ENCODE peak calls at places on chromosomes 2 and 18, in five cellular contexts. R is colonic mucosa, Z is breast epithelium, D is ascending aorta, L is MCF 10A. M is an unnamed sample.

GRCh38 chr18:45416168-45416567 is 199.1 kb upstream of the SLC14A2 start:
- DNase-seq in L (no peak), Z (no peak), D (no peak), R (peak), M (peak)

GRCh38 chr18:44325903-44326650 is 354.6 kb upstream of the SETBP1 start:
- DNase-seq in R (peak), Z (no peak), D (no peak), L (peak), M (peak)

GRCh38 chr2:7685342-7686015 is 768.3 kb downstream of the RNF144A start:
- DNase-seq in D (no peak), Z (no peak), R (no peak), L (peak), M (no peak)

GRCh38 chr2:1209761-1210160 is 203.5 kb upstream of the TPO start:
- DNase-seq in Z (no peak), D (no peak), L (no peak), R (no peak), M (no peak)

GRCh38 chr2:152761171-152761570 is 42.8 kb downstream of the ARL6IP6 start:
- DNase-seq in Z (no peak), L (no peak), R (no peak), D (no peak), M (no peak)

GRCh38 chr2:240453461-240454030 is 18.1 kb downstream of the GPC1 start:
- DNase-seq in D (no peak), R (no peak), Z (no peak), L (no peak), M (no peak)

GRCh38 chr18:9965711-9966624 is 52.2 kb downstream of the VAPA start:
- DNase-seq in L (no peak), R (no peak), D (no peak), Z (no peak), M (no peak)

GRCh38 chr2:205685314-205686230 is 3.3 kb downstream of the NRP2 start:
- DNase-seq in R (no peak), D (peak), Z (no peak), L (peak), M (no peak)

GRCh38 chr2:224142397-224143312 is 103.6 kb upstream of the SERPINE2 start:
- DNase-seq in Z (no peak), R (no peak), L (peak), D (no peak), M (no peak)

GRCh38 chr18:7633171-7633570 is 66.1 kb downstream of the PTPRM start:
- DNase-seq in D (no peak), R (no peak), L (peak), Z (no peak), M (no peak)

GRCh38 chr18:7681261-7681660 is 114.1 kb downstream of the PTPRM start:
- DNase-seq in D (no peak), L (no peak), R (no peak), Z (no peak), M (no peak)

GRCh38 chr2:3301001-3301400 is 76.6 kb downstream of the EIPR1 start:
- DNase-seq in R (no peak), L (no peak), Z (no peak), D (no peak), M (no peak)

GRCh38 chr2:213214209-213214608 is 62.8 kb upstream of the IKZF2 start:
- DNase-seq in L (no peak), D (no peak), R (no peak), Z (no peak), M (no peak)

GRCh38 chr2:5360081-5360480 is 332.1 kb upstream of the SOX11 start:
- DNase-seq in D (no peak), L (no peak), Z (no peak), R (no peak), M (no peak)

GRCh38 chr2:5367321-5367720 is 324.9 kb upstream of the SOX11 start:
- DNase-seq in L (no peak), Z (no peak), D (no peak), R (no peak), M (no peak)

GRCh38 chr2:5364361-5364760 is 327.8 kb upstream of the SOX11 start:
- DNase-seq in L (no peak), Z (no peak), R (no peak), D (no peak), M (no peak)

GRCh38 chr2:5368263-5368662 is 323.9 kb upstream of the SOX11 start:
- DNase-seq in R (no peak), D (no peak), Z (no peak), L (no peak), M (no peak)

DNA sequence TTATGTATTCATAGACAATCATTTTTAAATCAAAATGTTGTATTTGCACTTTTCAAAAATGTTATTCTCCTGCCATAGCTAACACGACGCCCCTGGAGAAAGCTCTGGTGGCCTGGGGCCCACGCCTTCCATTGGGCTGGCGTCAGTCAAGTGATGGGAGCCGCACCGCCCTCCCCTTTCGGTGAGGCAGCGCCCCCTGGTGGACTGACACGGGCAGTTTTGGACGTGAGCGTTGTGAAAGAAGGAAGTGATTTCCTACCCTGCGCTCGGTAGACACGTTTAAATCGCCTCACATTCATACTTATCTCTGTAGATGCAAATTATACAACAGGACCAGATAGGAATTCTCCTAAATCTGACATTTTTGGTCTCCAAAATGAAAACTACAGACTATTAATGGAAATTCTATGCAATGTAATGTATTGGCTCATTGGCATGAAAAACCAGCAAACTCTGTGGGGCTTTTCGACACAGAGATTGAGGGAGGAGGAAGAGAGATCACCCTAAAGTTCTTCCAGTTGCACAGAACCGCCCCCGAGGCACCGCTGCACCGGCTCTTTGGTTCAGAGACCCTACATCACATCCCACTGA is 326.2 kb upstream of the SOX11 start:
- DNase-seq in L (peak), D (no peak), Z (peak), R (peak), M (peak)
- TF ChIP-seq CTCF in L (peak), D (no peak), Z (peak), R (no peak), M (peak)

GRCh38 chr2:194557993-194558392 is 1099.0 kb upstream of the SLC39A10 start:
- DNase-seq in D (no peak), Z (no peak), L (no peak), R (no peak), M (no peak)

GRCh38 chr2:194559964-194560363 is 1097.1 kb upstream of the SLC39A10 start:
- DNase-seq in D (no peak), L (no peak), Z (no peak), R (no peak), M (no peak)

GRCh38 chr2:194562329-194562728 is 1094.7 kb upstream of the SLC39A10 start:
- DNase-seq in R (no peak), Z (no peak), D (no peak), L (no peak), M (no peak)

GRCh38 chr2:194556639-194557038 is 1100.4 kb upstream of the SLC39A10 start:
- DNase-seq in R (no peak), L (no peak), Z (no peak), D (no peak), M (no peak)

DNA sequence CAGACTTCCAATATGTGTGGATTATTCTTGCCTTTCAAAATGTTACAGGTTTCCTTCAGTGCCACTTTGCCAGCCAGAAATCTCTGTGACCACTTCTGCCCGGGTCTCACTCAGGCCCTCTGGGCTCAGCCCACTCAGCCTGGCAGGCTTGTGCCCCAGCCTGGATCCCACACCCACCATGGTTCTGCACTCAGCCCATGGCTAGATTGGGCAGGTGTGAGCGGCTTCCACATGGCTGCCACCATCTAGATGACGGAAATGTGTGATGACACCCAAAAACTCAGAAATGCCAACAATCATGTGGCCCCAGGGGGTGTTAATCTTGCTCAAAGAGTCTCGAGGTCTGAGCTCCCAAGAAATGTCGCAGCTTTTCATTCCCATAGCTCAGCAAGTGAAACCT is 1097.5 kb upstream of the SLC39A10 start:
- DNase-seq in R (no peak), D (no peak), L (no peak), Z (no peak), M (no peak)
- TF ChIP-seq CTCF in R (no peak), D (no peak), L (no peak), Z (no peak), M (no peak)

GRCh38 chr2:225177098-225177497 is 134.8 kb upstream of the DOCK10 start:
- DNase-seq in R (no peak), D (no peak), L (peak), Z (peak), M (no peak)
- TF ChIP-seq CTCF in R (no peak), D (no peak), L (no peak), Z (no peak), M (no peak)

DNA sequence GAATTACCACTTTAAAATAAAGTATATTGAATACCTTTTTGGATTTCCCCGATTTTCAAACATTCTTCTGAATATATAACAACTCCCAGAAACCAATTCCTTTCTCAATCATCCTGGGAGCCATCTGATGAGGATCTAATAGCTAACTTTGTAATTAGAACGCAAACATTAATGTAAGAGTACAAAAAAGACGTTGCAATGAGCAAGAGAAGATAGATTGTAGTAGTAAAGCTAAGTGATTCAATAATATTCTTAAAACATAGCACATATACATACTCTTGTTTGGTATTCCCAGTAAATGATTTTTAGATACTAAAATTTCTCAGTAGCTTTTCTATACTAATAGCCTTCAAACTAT is 1.1 kb downstream of the ABCA12 start:
- DNase-seq in Z (no peak), D (no peak), R (no peak), L (no peak), M (no peak)
- TF ChIP-seq CTCF in Z (no peak), D (no peak), R (no peak), L (no peak), M (no peak)

DNA sequence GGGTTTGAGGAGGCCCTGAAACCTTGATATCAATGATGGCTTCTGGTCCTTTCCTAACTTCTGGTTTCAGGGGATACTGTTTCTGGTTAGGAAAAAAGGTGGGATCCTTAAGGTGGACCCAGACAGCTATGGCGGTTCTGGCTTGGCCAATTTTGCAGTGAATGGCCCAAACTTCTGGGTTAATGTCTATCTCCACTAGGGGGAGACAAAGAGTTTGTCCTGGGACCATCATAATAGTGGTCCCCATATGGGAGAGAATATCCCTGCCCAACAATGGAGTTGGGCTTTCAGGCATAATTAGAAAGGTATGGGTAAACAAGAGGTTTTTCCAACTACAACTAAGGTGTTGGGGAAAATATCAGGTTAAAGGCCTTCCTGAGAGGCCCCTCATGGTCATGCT is 273.5 kb downstream of the CALCRL start:
- DNase-seq in Z (no peak), L (no peak), R (no peak), D (no peak), M (no peak)
- TF ChIP-seq CTCF in Z (no peak), L (peak), R (no peak), D (no peak), M (peak)

DNA sequence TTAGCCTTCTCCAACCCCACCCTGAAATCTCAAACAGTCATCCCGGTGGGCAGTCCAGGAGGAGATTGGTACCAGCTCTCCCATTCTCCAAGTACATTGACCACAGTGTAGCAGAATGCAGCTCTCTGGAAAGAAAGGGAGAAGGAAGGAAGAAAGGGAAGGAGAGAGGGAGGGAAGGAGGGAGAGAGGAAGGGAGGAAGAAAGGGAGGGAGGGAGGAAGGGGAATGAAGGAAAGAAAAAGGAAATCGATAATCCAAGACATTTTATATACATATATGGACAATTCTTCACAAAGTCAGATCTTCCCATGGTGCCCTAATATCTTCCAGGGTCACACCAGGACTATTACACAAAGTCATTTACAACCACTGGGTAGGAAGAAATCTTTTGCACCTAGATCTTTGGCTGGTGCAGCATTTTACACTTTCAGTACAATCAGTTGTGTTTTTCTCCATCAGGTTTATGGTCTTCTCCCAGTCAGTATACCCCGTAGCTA is 58.8 kb downstream of the ARHGEF33 start:
- DNase-seq in R (no peak), D (no peak), L (no peak), Z (no peak), M (no peak)
- TF ChIP-seq CTCF in R (no peak), D (no peak), L (no peak), Z (no peak), M (no peak)

DNA sequence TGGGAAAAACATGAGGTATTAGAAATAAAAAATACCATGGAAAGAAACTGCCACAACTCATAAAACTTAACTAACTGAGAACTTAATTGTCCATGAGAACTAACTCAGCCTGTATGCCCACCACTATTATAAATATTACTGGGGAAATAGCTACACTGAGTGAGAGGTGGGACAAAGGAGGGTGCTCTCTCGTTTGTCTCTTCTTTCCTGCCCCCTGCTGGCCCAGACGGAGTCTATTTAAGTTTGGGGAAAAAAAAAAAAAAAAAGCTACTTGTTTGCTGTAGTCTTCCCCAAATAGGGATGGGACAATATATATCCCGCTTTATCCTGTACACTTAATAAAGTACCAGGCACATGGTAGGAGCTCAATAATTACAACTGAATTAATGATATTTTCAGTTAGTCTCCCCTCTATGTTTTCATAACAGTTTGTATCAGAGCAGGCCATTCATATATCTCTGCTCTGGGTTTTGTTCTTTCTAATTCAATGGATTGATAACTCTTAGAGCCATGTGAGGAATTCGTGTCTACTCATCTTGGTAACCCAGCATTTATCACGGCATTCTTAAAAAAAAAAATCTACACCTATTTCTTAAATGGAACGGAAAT is 647.7 kb upstream of the PKDCC start:
- DNase-seq in R (no peak), Z (no peak), D (no peak), L (peak), M (no peak)
- TF ChIP-seq CTCF in R (no peak), Z (no peak), D (no peak), L (peak), M (peak)